ENCODE peak calls at places on chromosomes 5 and 9, in seven cellular contexts. L is upper lobe of right lung, H is cardiac fibroblast, D is iPS-NIHi11, W is HT1080, Q is astrocyte of the spinal cord, A is fibroblast of the conjunctiva. K is an unnamed sample.

GRCh38 chr5:148107608-148108007 is 43.8 kb downstream of the SPINK5 start:
- DNase-seq in L (no peak), H (no peak), D (no peak), W (no peak), Q (no peak), A (no peak), K (no peak)

GRCh38 chr5:96220610-96221390 is 212.2 kb downstream of the PCSK1 start:
- DNase-seq in L (no peak), H (peak), D (no peak), W (peak), Q (peak), A (peak), K (no peak)

GRCh38 chr5:172200476-172200875 is 6.5 kb downstream of the EFCAB9 start:
- DNase-seq in L (no peak), H (no peak), D (no peak), W (no peak), Q (no peak), A (no peak), K (no peak)

GRCh38 chr5:134887593-134888159 is 13.5 kb downstream of the TXNDC15 start:
- DNase-seq in L (no peak), H (no peak), D (no peak), W (no peak), Q (no peak), A (no peak), K (no peak)

GRCh38 chr9:35791321-35791921 is at the start of gene NPR2:
- DNase-seq in L (peak), H (peak), D (peak), W (no peak), Q (no peak), A (no peak), K (no peak)

GRCh38 chr9:136943291-136944093 is 1.0 kb downstream of the FBXW5 start:
- DNase-seq in L (peak), H (peak), D (peak), W (no peak), Q (peak), A (no peak), K (no peak)

GRCh38 chr9:19976226-19976625 is 187.4 kb upstream of the SLC24A2 start:
- DNase-seq in L (no peak), H (no peak), D (no peak), W (peak), Q (no peak), A (no peak), K (no peak)

GRCh38 chr5:125348221-125348692 is 601.8 kb upstream of the ZNF608 start:
- DNase-seq in L (no peak), H (peak), D (peak), W (no peak), Q (peak), A (no peak), K (peak)

GRCh38 chr5:38660194-38660668 is 103.8 kb upstream of the LIFR start:
- DNase-seq in L (no peak), H (no peak), D (peak), W (no peak), Q (no peak), A (no peak), K (no peak)

GRCh38 chr9:20224756-20225155 is 397.5 kb downstream of the MLLT3 start:
- DNase-seq in L (no peak), H (no peak), D (no peak), W (peak), Q (no peak), A (no peak), K (no peak)

GRCh38 chr9:137982132-137982666 is 104.6 kb downstream of the CACNA1B start:
- DNase-seq in L (no peak), H (no peak), D (no peak), W (peak), Q (no peak), A (no peak), K (no peak)

GRCh38 chr5:116455061-116455460 is 119.6 kb downstream of the SEMA6A start:
- DNase-seq in L (no peak), H (peak), D (no peak), W (peak), Q (peak), A (no peak), K (no peak)

GRCh38 chr5:86665984-86666760 is 48.4 kb downstream of the COX7C start:
- DNase-seq in L (no peak), H (no peak), D (no peak), W (no peak), Q (no peak), A (no peak), K (no peak)

GRCh38 chr9:125961037-125961436 is 213.9 kb downstream of the PBX3 start:
- DNase-seq in L (no peak), H (no peak), D (peak), W (no peak), Q (peak), A (no peak), K (no peak)

GRCh38 chr9:87685871-87686519 is 39.9 kb upstream of the CTSL start:
- DNase-seq in L (no peak), H (no peak), D (no peak), W (no peak), Q (no peak), A (no peak), K (peak)

GRCh38 chr5:1703352-1704050 is 96.1 kb downstream of the MRPL36 start:
- DNase-seq in L (no peak), H (no peak), D (no peak), W (no peak), Q (no peak), A (no peak), K (no peak)

GRCh38 chr5:148474025-148474511 is 90.3 kb downstream of the FBXO38 start:
- DNase-seq in L (no peak), H (peak), D (no peak), W (peak), Q (peak), A (no peak), K (peak)

GRCh38 chr9:135152608-135153337 is 65.3 kb downstream of the OLFM1 start:
- DNase-seq in L (no peak), H (no peak), D (peak), W (peak), Q (no peak), A (no peak), K (no peak)

GRCh38 chr5:32331927-32332274 is 19.2 kb upstream of the MTMR12 start:
- DNase-seq in L (no peak), H (no peak), D (no peak), W (no peak), Q (no peak), A (no peak), K (no peak)

K was measured in right atrium auricular region.